ENCODE peak calls at places on chromosomes 13 and 19, in nine cellular contexts. B is lung; S is AG04450; G is CD4-positive, alpha-beta T cell; H is tibial artery; J is ascending aorta; U is PC-3; C is ovary; F is PC-9. A is an unnamed sample. For H3K27me3, the result is how much of the 10 kb centered on the place peaks cover.

GRCh38 chr13:45596800-45597484 is 18.6 kb downstream of the ERICH6B start:
- DNase-seq in F (no peak), B (no peak), G (no peak), U (no peak), S (no peak), H (no peak), J (no peak), C (no peak), A (no peak)

GRCh38 chr19:3479819-3480215 is 508 bp downstream of the SMIM24 start:
- DNase-seq in C (no peak), F (no peak), H (no peak), G (peak), S (no peak), J (no peak), B (no peak), U (no peak), A (no peak)

GRCh38 chr19:34597596-34597995 is 79.4 kb downstream of the SCGB2B2 start:
- DNase-seq in F (no peak), B (no peak), H (no peak), S (no peak), C (no peak), U (no peak), J (no peak), G (no peak), A (no peak)

GRCh38 chr13:100022798-100023197 is 41.2 kb downstream of the ZIC2 start:
- DNase-seq in G (no peak), H (no peak), F (no peak), C (no peak), S (no peak), J (no peak), B (no peak), U (peak), A (no peak)

GRCh38 chr13:84653915-84654534 is 771.8 kb upstream of the SLITRK1 start:
- DNase-seq in H (no peak), J (no peak), C (no peak), U (no peak), G (no peak), B (no peak), S (no peak), F (no peak), A (no peak)

GRCh38 chr19:33905937-33906577 is 109.4 kb downstream of the KCTD15 start:
- DNase-seq in J (peak), H (peak), B (peak), C (peak), U (peak), G (no peak), F (no peak), S (no peak), A (peak)

GRCh38 chr13:33639158-33639557 is 178.8 kb upstream of the RFC3 start:
- DNase-seq in B (no peak), S (peak), H (peak), C (peak), F (no peak), G (no peak), J (no peak), U (no peak), A (no peak)

GRCh38 chr19:55460670-55461258 is 678 bp downstream of the ISOC2 start:
- DNase-seq in U (peak), J (peak), H (peak), B (peak), C (peak), G (no peak), F (peak), S (peak), A (peak)

GRCh38 chr19:45456500-45456815 is 11.3 kb upstream of the FOSB start:
- DNase-seq in G (no peak), H (no peak), U (no peak), F (no peak), J (no peak), C (no peak), B (no peak), S (no peak), A (no peak)

GRCh38 chr13:29591310-29591709 is 4.2 kb downstream of the SLC7A1 start:
- DNase-seq in B (no peak), C (no peak), J (no peak), G (no peak), H (no peak), U (no peak), F (no peak), S (no peak), A (no peak)

GRCh38 chr13:91630916-91631315 is 232.5 kb downstream of the GPC5 start:
- DNase-seq in S (no peak), H (no peak), B (no peak), F (no peak), G (no peak), C (no peak), U (no peak), J (no peak), A (no peak)

GRCh38 chr13:113919761-113920160 is 54.1 kb downstream of the C13orf46 start:
- DNase-seq in U (no peak), G (no peak), F (no peak), C (no peak), H (peak), S (no peak), B (no peak), J (no peak), A (no peak)

GRCh38 chr19:34193439-34193838 is 21.1 kb downstream of the LSM14A start:
- DNase-seq in F (no peak), U (no peak), B (no peak), G (no peak), C (no peak), S (no peak), J (no peak), H (no peak), A (no peak)

GRCh38 chr19:1245884-1246816 is 2.2 kb upstream of the MIDN start:
- DNase-seq in F (no peak), G (no peak), J (peak), U (no peak), S (no peak), B (no peak), C (peak), H (no peak), A (peak)

GRCh38 chr13:97189943-97190342 is 32.2 kb upstream of the MBNL2 start:
- DNase-seq in U (no peak), H (no peak), C (no peak), B (no peak), S (no peak), G (no peak), J (no peak), F (no peak), A (no peak)

GRCh38 chr19:4638330-4638729 is 986 bp upstream of the TNFAIP8L1 start:
- DNase-seq in U (no peak), F (no peak), B (no peak), C (peak), J (no peak), S (no peak), G (no peak), H (no peak), A (no peak)

GRCh38 chr19:409006-409514 is at the start of gene C2CD4C:
- DNase-seq in S (no peak), G (peak), B (no peak), F (no peak), U (no peak), H (no peak), C (no peak), J (peak), A (no peak)

GRCh38 chr13:103263448-103263847 is 197.2 kb upstream of the SLC10A2 start:
- DNase-seq in U (no peak), G (no peak), S (no peak), F (no peak), B (no peak), H (no peak), C (no peak), J (no peak), A (no peak)

GRCh38 chr19:31289381-31289880 is 59.8 kb downstream of the TSHZ3 start:
- DNase-seq in S (no peak), G (no peak), U (no peak), H (no peak), B (no peak), C (no peak), J (no peak), F (no peak), A (no peak)

GRCh38 chr19:43739836-43740235 is 14.9 kb downstream of the SMG9 start:
- DNase-seq in B (no peak), C (no peak), G (no peak), U (peak), S (no peak), J (no peak), F (peak), H (no peak), A (peak)

GRCh38 chr19:38569368-38569983 is 48.3 kb downstream of the MAP4K1 start:
- DNase-seq in J (no peak), B (no peak), H (no peak), C (no peak), U (no peak), F (no peak), G (no peak), S (no peak), A (no peak)

GRCh38 chr13:51280379-51280940 is 58.3 kb downstream of the FAM124A start:
- DNase-seq in S (no peak), F (no peak), J (peak), G (no peak), U (no peak), H (no peak), B (no peak), C (no peak), A (peak)

GRCh38 chr19:10026744-10027143 is 13.5 kb downstream of the RDH8 start:
- DNase-seq in F (peak), S (no peak), C (no peak), B (no peak), H (no peak), U (no peak), G (no peak), J (no peak), A (no peak)

GRCh38 chr19:55495646-55496349 is 7.6 kb downstream of the SSC5D start:
- DNase-seq in C (no peak), S (no peak), H (no peak), U (peak), J (no peak), B (no peak), G (no peak), F (peak), A (no peak)

GRCh38 chr13:47226516-47226915 is 329.7 kb upstream of the HTR2A start:
- DNase-seq in U (peak), S (no peak), G (no peak), B (no peak), C (no peak), J (no peak), H (no peak), F (no peak), A (no peak)

GRCh38 chr13:36919206-36919832 is 719 bp downstream of the SMAD9 start:
- DNase-seq in U (peak), C (peak), F (no peak), H (peak), J (peak), G (no peak), S (no peak), B (peak), A (peak)

GRCh38 chr19:34504273-34504808 is 22.8 kb downstream of the WTIP start:
- DNase-seq in G (no peak), J (no peak), U (no peak), C (no peak), F (no peak), S (no peak), H (peak), B (peak), A (no peak)

GRCh38 chr13:110055089-110055488 is 251.9 kb downstream of the COL4A1 start:
- DNase-seq in J (no peak), F (no peak), G (no peak), B (no peak), U (no peak), H (no peak), C (no peak), S (no peak), A (no peak)

GRCh38 chr13:99796175-99796819 is 175.3 kb downstream of the ZIC5 start:
- DNase-seq in U (peak), C (no peak), S (peak), G (no peak), J (no peak), F (no peak), H (no peak), B (no peak), A (no peak)

GRCh38 chr13:45799451-45799850 is 52.1 kb downstream of the SIAH3 start:
- DNase-seq in S (no peak), J (peak), B (no peak), C (no peak), F (no peak), G (no peak), H (no peak), U (no peak), A (no peak)

GRCh38 chr19:33487901-33488817 is 33.4 kb downstream of the PEPD start:
- DNase-seq in B (no peak), U (no peak), G (no peak), F (no peak), C (no peak), H (no peak), J (no peak), S (no peak), A (no peak)

GRCh38 chr19:30888937-30889336 is 460.3 kb downstream of the TSHZ3 start:
- DNase-seq in H (no peak), B (no peak), J (no peak), F (no peak), G (no peak), S (no peak), C (no peak), U (no peak), A (no peak)

GRCh38 chr19:23439623-23440022 is 44.4 kb upstream of the ZNF91 start:
- DNase-seq in S (no peak), B (no peak), U (no peak), J (no peak), H (no peak), F (no peak), C (no peak), G (no peak), A (no peak)

GRCh38 chr13:106286811-106287210 is 248.7 kb downstream of the EFNB2 start:
- DNase-seq in G (no peak), S (no peak), J (no peak), H (no peak), U (no peak), F (no peak), C (no peak), B (no peak), A (no peak)

GRCh38 chr19:29393915-29394460 is 131.8 kb upstream of the VSTM2B start:
- DNase-seq in B (no peak), U (peak), C (no peak), S (no peak), F (no peak), G (no peak), H (no peak), J (no peak), A (no peak)
- TF ChIP-seq CTCF in B (no peak), U (no peak), C (no peak), S (no peak), F (no peak), G (no peak), H (no peak), J (no peak), A (no peak)

DNA sequence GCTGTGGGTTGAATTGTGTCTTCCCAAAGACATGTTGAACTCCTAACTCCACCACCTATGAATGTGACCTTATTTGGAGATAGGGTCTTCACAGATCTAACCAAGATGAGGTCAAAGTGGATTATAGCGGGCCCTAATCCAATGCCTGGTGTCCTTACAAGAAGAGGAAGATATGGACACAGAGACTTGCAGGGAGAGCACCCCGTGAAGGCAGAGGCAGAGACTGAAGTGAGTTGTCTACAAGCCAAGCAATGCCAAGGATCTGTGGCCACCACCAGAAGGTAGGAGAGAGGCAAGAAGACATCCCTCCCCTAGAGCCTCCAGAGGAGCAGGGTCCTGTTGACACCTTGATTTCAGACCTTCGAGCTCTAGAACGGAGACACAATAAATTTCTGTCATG is 70.5 kb downstream of the FGF9 start:
- DNase-seq in J (no peak), H (no peak), F (no peak), C (no peak), S (no peak), U (no peak), G (no peak), B (no peak), A (no peak)
- H3K27me3 ChIP-seq in J (under half), H (under half), F (half or more), C (under half), S (under half), U (under half), G (under half), B (under half), A (under half)

GRCh38 chr13:71540098-71540497 is 326.9 kb downstream of the DACH1 start:
- DNase-seq in F (no peak), H (no peak), S (no peak), U (no peak), B (no peak), J (no peak), C (no peak), G (no peak), A (no peak)

GRCh38 chr13:71536201-71536600 is 330.8 kb downstream of the DACH1 start:
- DNase-seq in B (no peak), S (no peak), G (no peak), C (no peak), U (no peak), F (no peak), H (no peak), J (no peak), A (no peak)
- TF ChIP-seq CTCF in B (no peak), S (no peak), G (no peak), C (no peak), U (no peak), F (no peak), H (no peak), J (no peak), A (no peak)

DNA sequence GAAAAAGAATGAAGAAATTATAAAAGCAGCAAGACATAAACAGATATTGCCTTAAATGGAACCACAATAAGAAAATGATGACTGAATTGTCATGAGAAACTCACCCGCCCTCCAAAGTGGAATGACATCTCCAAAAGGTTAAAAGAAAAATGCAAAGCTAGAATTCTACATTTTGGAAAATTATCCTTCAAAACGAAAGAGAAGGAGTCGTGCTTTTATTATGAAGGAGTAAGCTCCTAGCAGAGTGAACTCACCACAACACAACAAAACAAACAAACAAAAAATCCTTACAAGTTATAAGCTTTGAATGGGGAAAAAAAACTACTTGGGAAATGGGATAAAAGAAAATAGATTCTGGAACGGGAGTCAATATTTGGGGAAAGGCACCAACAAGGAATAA is 6.7 kb downstream of the SIGLEC14 start:
- DNase-seq in G (no peak), H (no peak), S (no peak), C (no peak), J (no peak), B (no peak), U (no peak), F (no peak), A (no peak)
- H3K27me3 ChIP-seq in G (under half), H (under half), S (under half), C (under half), J (under half), B (under half), U (half or more), F (under half), A (under half)

GRCh38 chr13:50081106-50081898 is 66.1 kb downstream of the KCNRG start:
- DNase-seq in S (no peak), G (peak), F (no peak), B (peak), J (peak), C (peak), H (peak), U (no peak), A (peak)
- TF ChIP-seq CTCF in S (peak), G (no peak), F (no peak), B (no peak), J (no peak), C (no peak), H (no peak), U (peak), A (no peak)

GRCh38 chr13:27504126-27504525 is 53.8 kb upstream of the MTIF3 start:
- DNase-seq in H (no peak), J (no peak), C (no peak), G (no peak), U (no peak), B (no peak), S (no peak), F (no peak), A (no peak)
- H3K27me3 ChIP-seq in H (under half), J (under half), C (under half), G (under half), U (under half), B (under half), S (under half), F (half or more), A (under half)

GRCh38 chr13:112690242-112690943 is 555 bp downstream of the ATP11A start:
- DNase-seq in C (no peak), F (no peak), H (no peak), U (no peak), G (no peak), S (no peak), B (no peak), J (peak), A (peak)

GRCh38 chr13:112693831-112694497 is 4.1 kb downstream of the ATP11A start:
- DNase-seq in S (peak), U (peak), B (peak), J (peak), C (peak), G (no peak), F (peak), H (peak), A (no peak)

GRCh38 chr13:112692104-112692503 is 2.3 kb downstream of the ATP11A start:
- DNase-seq in J (peak), C (no peak), S (no peak), U (no peak), F (no peak), G (no peak), H (no peak), B (no peak), A (no peak)

GRCh38 chr13:112689498-112690241 is at the start of gene ATP11A:
- DNase-seq in H (peak), U (peak), G (peak), S (peak), C (peak), B (peak), F (peak), J (peak), A (peak)

GRCh38 chr13:112692586-112692985 is 2.7 kb downstream of the ATP11A start:
- DNase-seq in C (no peak), S (no peak), U (no peak), H (no peak), B (no peak), G (no peak), F (no peak), J (no peak), A (no peak)
- TF ChIP-seq CTCF in C (no peak), S (no peak), U (no peak), H (no peak), B (no peak), G (no peak), F (no peak), J (no peak), A (no peak)

GRCh38 chr19:16326401-16327130 is 1.9 kb downstream of the KLF2 start:
- DNase-seq in F (no peak), H (no peak), C (peak), U (no peak), S (no peak), J (no peak), B (peak), G (peak), A (no peak)
- H3K27me3 ChIP-seq in F (under half), H (under half), C (under half), U (under half), S (under half), J (under half), B (under half), G (under half), A (under half)

A was measured in prostate gland.